ENCODE peak calls at places on chromosomes 12 and 14, in six cellular contexts. A is H1, B is HCT116, L is K562, N is GM12878, Y is HepG2. X is an unnamed sample. For H3K4me1, the result is how much of the 10 kb centered on the place peaks cover.

GRCh38 chr12:101018540-101018939 is 191.5 kb downstream of the SLC5A8 start:
- DNase-seq in N (no peak), L (no peak), B (peak), Y (peak), A (no peak), X (peak)

GRCh38 chr12:31234955-31235867 is 90.7 kb downstream of the SINHCAF start:
- DNase-seq in N (no peak), Y (peak), B (peak), A (peak), L (peak), X (peak)

GRCh38 chr14:70905316-70905715 is 1.9 kb upstream of the PCNX1 start:
- DNase-seq in A (no peak), L (no peak), N (no peak), B (no peak), Y (no peak), X (no peak)

GRCh38 chr12:104426926-104427546 is 29.7 kb upstream of the CHST11 start:
- DNase-seq in L (no peak), N (no peak), Y (no peak), A (no peak), B (no peak), X (no peak)

GRCh38 chr12:9037431-9037830 is 48.1 kb downstream of the KLRG1 start:
- DNase-seq in A (no peak), B (no peak), N (no peak), L (no peak), Y (no peak), X (no peak)

GRCh38 chr12:4164591-4165558 is 108.7 kb upstream of the CCND2 start:
- DNase-seq in A (peak), N (no peak), L (no peak), B (no peak), Y (no peak), X (peak)

GRCh38 chr12:49644620-49644994 is 21.2 kb downstream of the PRPF40B start:
- DNase-seq in Y (peak), N (peak), B (peak), L (peak), A (peak), X (peak)

GRCh38 chr12:119096429-119097202 is 82.1 kb upstream of the HSPB8 start:
- DNase-seq in N (no peak), B (no peak), A (peak), Y (no peak), L (no peak), X (peak)

GRCh38 chr14:60965402-60965801 is 15.5 kb downstream of the TRMT5 start:
- DNase-seq in L (no peak), B (no peak), Y (no peak), A (no peak), N (no peak), X (no peak)

GRCh38 chr12:47744005-47744651 is 14.6 kb downstream of the RAPGEF3 start:
- DNase-seq in A (peak), L (peak), Y (peak), B (peak), N (no peak), X (no peak)

GRCh38 chr14:92670177-92670576 is 78.2 kb downstream of the LGMN start:
- DNase-seq in L (no peak), Y (no peak), A (no peak), N (no peak), B (no peak), X (no peak)
- H3K4me3 ChIP-seq in L (no peak), Y (no peak), A (no peak), N (no peak), B (no peak), X (no peak)

DNA sequence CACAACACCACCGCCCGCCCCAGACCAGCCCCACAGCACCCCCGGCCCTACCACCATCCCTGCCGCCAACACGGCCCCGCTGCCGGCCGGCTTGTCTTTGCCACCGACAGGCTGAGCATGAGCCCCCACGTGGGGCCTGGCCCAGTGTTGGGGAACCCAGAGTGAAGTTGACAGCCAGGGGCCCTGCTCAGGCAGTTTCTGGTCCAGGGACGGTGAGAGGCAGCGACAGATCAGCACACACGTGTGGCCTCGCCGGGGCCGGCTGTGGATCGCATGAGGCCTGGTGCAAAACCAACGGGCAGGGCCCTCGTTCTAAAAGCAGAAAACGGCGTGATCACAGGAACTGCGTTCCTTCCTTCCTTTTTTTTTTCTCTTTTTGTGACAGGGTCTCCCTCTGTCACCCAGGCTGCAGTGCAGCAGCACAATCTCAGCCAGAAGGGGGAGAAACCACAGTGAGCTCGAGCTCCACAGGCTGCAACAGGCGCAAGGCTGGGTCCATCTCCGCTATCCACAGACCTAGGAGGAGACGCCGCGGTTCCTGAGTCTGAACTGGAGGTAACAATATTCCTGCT is 50.5 kb upstream of the FBRSL1 start:
- DNase-seq in Y (no peak), B (no peak), A (no peak), L (no peak), N (no peak), X (no peak)
- TF ChIP-seq ZNF274 in Y (no peak), B (no peak), A (no peak), L (no peak), N (no peak), X (no peak)

GRCh38 chr12:64086946-64087345 is 135.2 kb downstream of the KICS2 start:
- DNase-seq in L (no peak), B (no peak), N (no peak), A (no peak), Y (no peak), X (no peak)
- H3K4me1 ChIP-seq in L (under half), B (half or more), N (under half), A (under half), Y (under half), X (under half)

DNA sequence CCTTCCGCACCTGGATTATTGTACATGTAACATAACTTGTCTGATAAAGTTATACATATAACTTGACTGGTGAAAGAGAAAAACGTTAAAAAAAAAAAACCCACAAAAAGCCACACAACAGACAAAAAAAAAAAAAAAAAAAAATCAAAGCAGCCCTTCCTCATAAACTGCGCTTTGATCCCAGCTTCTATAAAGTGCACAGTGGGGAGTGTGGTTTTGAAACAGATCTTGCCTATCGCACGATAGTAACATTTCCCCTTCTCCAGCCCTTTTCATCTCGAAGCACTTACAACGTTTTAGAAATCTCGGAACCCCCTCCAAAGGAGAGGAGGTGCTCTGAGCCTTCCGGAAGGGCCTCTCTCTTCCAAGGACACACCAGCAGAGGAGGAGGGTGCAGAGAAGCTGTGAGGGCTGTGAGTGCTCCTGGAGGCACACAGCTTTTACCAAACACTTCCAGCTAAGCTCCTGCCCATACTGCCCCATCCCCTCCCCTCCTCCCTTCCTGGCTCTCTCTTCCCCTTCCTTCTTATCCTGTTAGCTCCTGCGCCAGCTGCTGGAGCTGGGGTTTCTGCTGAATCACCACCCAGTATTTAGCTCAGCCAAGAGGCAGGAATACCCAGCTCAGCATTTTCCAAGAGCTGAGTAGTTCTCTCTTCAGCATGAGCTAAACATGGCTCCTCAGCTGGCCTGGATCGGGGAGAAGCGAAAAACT is 28.4 kb downstream of the SLC7A8 start:
- DNase-seq in L (peak), N (no peak), A (peak), B (no peak), Y (no peak), X (peak)
- H3K4me3 ChIP-seq in L (no peak), N (no peak), A (no peak), B (no peak), Y (no peak), X (no peak)

DNA sequence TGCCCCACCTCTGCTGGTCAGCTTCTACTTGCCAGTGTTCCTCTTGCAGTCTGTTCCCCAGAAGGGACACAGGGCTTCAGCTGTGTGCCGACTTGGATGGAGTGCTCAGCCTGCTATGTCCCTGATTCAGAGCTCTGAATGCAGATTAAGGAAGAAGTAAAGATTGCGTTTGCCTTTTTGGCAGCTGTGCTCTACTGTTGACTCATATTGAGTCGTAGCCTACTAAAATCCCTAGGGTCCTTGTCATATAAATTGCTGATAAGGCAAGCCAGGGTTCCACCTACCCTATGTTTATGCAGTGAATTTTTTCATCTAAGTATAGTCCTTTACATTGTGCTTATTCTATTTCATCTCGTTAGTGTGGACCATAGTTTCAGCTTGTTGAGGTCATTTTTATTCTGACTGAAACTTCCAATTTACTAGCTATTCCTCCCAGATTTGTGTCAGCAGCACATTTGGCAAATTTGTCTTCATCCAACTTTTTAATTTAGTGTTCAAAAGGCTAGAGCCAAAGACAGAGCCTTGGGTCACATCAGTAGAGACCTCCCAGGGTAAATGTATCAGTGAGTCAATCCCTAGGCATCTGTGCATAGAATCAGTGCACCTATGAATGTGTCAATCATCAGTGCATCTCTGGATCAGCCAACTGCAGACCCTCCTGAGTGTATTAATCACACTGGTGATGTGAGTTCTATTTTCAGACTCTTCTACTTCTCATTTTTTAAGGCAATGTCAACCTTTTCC is 31.9 kb downstream of the CACNA1C start:
- DNase-seq in L (no peak), N (no peak), B (no peak), A (no peak), Y (no peak), X (no peak)
- TF ChIP-seq ZNF274 in L (no peak), N (no peak), B (no peak), A (no peak), Y (no peak), X (no peak)

GRCh38 chr12:57235012-57235727 is 5.7 kb downstream of the SHMT2 start:
- DNase-seq in N (no peak), B (no peak), A (peak), L (peak), Y (peak), X (no peak)
- H3K4me1 ChIP-seq in N (under half), B (under half), A (under half), L (half or more), Y (half or more), X (under half)

GRCh38 chr14:93112891-93113677 is 2.6 kb downstream of the ITPK1 start:
- DNase-seq in B (peak), Y (peak), A (peak), L (peak), N (peak), X (peak)
- H3K4me3 ChIP-seq in B (peak), Y (peak), A (peak), L (no peak), N (peak), X (peak)

GRCh38 chr12:125128806-125129571 is 63.8 kb downstream of the AACS start:
- DNase-seq in B (no peak), L (no peak), A (no peak), Y (no peak), N (no peak), X (no peak)

GRCh38 chr12:125128380-125128779 is 63.1 kb downstream of the AACS start:
- DNase-seq in L (no peak), A (no peak), B (no peak), N (no peak), Y (no peak), X (no peak)

GRCh38 chr12:125122668-125123067 is 57.4 kb downstream of the AACS start:
- DNase-seq in B (no peak), L (no peak), Y (no peak), N (no peak), A (peak), X (no peak)

GRCh38 chr12:125124320-125124966 is 59.2 kb downstream of the AACS start:
- DNase-seq in L (no peak), Y (no peak), A (no peak), B (no peak), N (no peak), X (no peak)

DNA sequence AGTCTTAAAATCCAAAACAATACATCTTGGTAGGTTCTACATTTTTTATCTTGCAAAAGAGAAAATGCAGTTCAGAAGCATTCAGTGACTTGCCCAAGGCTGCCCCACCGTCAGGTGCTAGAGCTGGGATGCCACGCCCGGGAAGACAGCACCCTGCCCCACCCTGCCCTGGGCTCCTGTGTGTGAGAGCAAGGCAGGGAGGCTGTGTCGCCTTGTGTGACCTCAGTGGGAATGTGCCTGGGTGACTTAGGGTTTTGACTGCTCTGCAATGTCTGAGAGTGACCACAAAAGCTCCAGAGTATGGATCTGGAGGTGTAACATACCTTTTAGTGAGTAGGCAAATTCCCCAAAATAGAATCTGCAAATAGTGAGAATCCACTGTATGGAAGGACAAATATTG is 60.0 kb downstream of the AACS start:
- DNase-seq in L (no peak), A (no peak), N (no peak), Y (no peak), B (no peak), X (no peak)
- TF ChIP-seq ZNF274 in L (no peak), A (no peak), N (no peak), Y (no peak), B (no peak), X (no peak)

DNA sequence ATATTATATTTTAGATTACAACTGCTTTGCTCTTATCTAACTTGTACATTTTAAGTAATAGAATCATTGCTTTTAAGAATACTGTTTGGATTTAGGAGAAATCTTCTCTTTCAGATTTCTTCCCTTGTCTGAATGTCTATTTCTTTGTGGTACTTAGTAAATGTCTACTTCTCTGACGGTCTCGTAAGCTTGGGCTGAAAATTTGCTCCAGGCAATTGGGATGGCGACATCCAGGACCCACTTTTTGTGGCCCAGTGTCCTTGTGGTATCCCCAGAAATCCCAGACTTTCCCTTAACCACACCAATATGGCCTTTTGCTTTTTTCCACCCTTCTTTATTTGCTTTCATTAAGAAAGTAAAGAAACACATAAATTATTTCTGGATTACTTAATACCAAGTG is 24.0 kb upstream of the CCER1 start:
- DNase-seq in A (no peak), B (no peak), L (no peak), N (no peak), Y (no peak), X (no peak)
- H3K4me1 ChIP-seq in A (under half), B (under half), L (under half), N (under half), Y (under half), X (under half)

DNA sequence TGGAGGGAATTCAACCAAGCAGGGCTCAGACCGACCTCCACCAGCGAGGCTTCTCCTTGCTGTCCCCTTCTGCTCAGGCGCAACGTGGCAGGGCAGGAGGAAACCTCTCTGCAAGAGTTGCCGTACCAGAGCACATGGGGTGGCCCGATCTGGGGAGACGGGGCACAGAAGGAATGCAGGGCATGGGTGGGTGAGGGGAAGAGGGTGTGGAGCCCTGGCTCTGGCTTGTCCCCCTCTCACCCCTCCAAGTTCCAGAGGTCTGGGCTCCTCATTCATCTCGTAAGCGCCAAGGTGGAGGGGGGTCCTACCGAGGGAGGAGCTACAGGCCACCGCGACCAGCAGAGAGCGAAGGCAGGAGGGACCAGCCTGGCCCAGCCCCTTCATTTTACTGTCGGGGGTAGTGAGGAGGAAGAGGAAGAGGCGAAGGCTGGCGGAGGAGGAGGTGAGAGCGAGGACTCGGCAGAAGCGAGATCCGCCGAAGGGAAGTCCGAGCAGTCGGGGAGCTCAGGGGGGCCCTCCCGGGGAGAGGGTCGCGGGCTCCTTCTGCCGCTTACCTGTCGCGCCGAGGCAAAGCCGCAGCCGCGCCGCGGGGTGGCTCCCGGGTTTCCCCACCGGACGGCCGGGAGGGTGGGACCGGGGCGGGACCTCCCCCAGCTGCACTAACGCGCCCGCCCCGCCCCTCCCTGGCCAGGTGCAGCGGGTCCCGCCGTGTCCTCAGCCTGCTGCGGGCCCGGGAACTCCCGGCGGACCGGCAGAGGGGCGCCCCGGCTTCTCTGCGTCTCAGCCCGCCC is at the start of gene GALNT6:
- DNase-seq in N (no peak), Y (no peak), A (peak), B (no peak), L (peak), X (peak)
- H3K4me3 ChIP-seq in N (peak), Y (peak), A (peak), B (peak), L (peak), X (peak)